ENCODE peak calls at places on chromosome 1, in ten cellular contexts. One of them, this sample, is unnamed.

GRCh38 chr1:110087812-110088738 is 17.6 kb upstream of the ALX3 start:
- DNase-seq in HFF-Myc: peak
- DNase-seq in stimulated activated CD4-positive, alpha-beta T cell treated with anti-CD3 and anti-CD28 coated beads, Interleukin-2, amount 100 ng/mL, for 24 hours: peak
- DNase-seq in T-helper 1 cell: no peak
- DNase-seq in activated naive CD8-positive, alpha-beta T cell treated with anti-CD3 and anti-CD28 coated beads, Interleukin-2, amount 50 U/mL, for 24 hours: peak
- DNase-seq in foreskin fibroblast: peak
- DNase-seq in amniotic epithelial cell: peak
- DNase-seq in activated T-cell treated with anti-CD3 and anti-CD28 coated beads, Interleukin-2, amount 50 U/mL, for 72 hours: peak
- DNase-seq in HT1080: peak
- DNase-seq in NCI-H510A treated with DMSO at 0.1 percent for 48 hours: peak
- DNase-seq in this sample: peak

GRCh38 chr1:17199267-17200044 is 5.5 kb upstream of the PADI1 start:
- DNase-seq in T-helper 1 cell: no peak
- DNase-seq in amniotic epithelial cell: no peak
- DNase-seq in HT1080: no peak
- DNase-seq in HFF-Myc: no peak
- DNase-seq in stimulated activated CD4-positive, alpha-beta T cell treated with anti-CD3 and anti-CD28 coated beads, Interleukin-2, amount 100 ng/mL, for 24 hours: no peak
- DNase-seq in NCI-H510A treated with DMSO at 0.1 percent for 48 hours: no peak
- DNase-seq in foreskin fibroblast: no peak
- DNase-seq in activated naive CD8-positive, alpha-beta T cell treated with anti-CD3 and anti-CD28 coated beads, Interleukin-2, amount 50 U/mL, for 24 hours: peak
- DNase-seq in activated T-cell treated with anti-CD3 and anti-CD28 coated beads, Interleukin-2, amount 50 U/mL, for 72 hours: peak
- DNase-seq in this sample: no peak

GRCh38 chr1:8025061-8025670 is 943 bp downstream of the ERRFI1 start:
- DNase-seq in T-helper 1 cell: no peak
- DNase-seq in HT1080: peak
- DNase-seq in HFF-Myc: no peak
- DNase-seq in stimulated activated CD4-positive, alpha-beta T cell treated with anti-CD3 and anti-CD28 coated beads, Interleukin-2, amount 100 ng/mL, for 24 hours: no peak
- DNase-seq in activated naive CD8-positive, alpha-beta T cell treated with anti-CD3 and anti-CD28 coated beads, Interleukin-2, amount 50 U/mL, for 24 hours: no peak
- DNase-seq in activated T-cell treated with anti-CD3 and anti-CD28 coated beads, Interleukin-2, amount 50 U/mL, for 72 hours: no peak
- DNase-seq in foreskin fibroblast: no peak
- DNase-seq in NCI-H510A treated with DMSO at 0.1 percent for 48 hours: peak
- DNase-seq in amniotic epithelial cell: peak
- DNase-seq in this sample: no peak

GRCh38 chr1:20086800-20087199 is 16.8 kb downstream of the PLA2G5 start:
- DNase-seq in HT1080: no peak
- DNase-seq in activated naive CD8-positive, alpha-beta T cell treated with anti-CD3 and anti-CD28 coated beads, Interleukin-2, amount 50 U/mL, for 24 hours: no peak
- DNase-seq in foreskin fibroblast: no peak
- DNase-seq in amniotic epithelial cell: no peak
- DNase-seq in stimulated activated CD4-positive, alpha-beta T cell treated with anti-CD3 and anti-CD28 coated beads, Interleukin-2, amount 100 ng/mL, for 24 hours: no peak
- DNase-seq in NCI-H510A treated with DMSO at 0.1 percent for 48 hours: no peak
- DNase-seq in activated T-cell treated with anti-CD3 and anti-CD28 coated beads, Interleukin-2, amount 50 U/mL, for 72 hours: no peak
- DNase-seq in T-helper 1 cell: no peak
- DNase-seq in HFF-Myc: no peak
- DNase-seq in this sample: no peak

GRCh38 chr1:95733031-95733430 is 499.0 kb downstream of the RWDD3 start:
- DNase-seq in foreskin fibroblast: no peak
- DNase-seq in HFF-Myc: no peak
- DNase-seq in activated naive CD8-positive, alpha-beta T cell treated with anti-CD3 and anti-CD28 coated beads, Interleukin-2, amount 50 U/mL, for 24 hours: no peak
- DNase-seq in NCI-H510A treated with DMSO at 0.1 percent for 48 hours: no peak
- DNase-seq in activated T-cell treated with anti-CD3 and anti-CD28 coated beads, Interleukin-2, amount 50 U/mL, for 72 hours: no peak
- DNase-seq in amniotic epithelial cell: no peak
- DNase-seq in HT1080: no peak
- DNase-seq in T-helper 1 cell: no peak
- DNase-seq in stimulated activated CD4-positive, alpha-beta T cell treated with anti-CD3 and anti-CD28 coated beads, Interleukin-2, amount 100 ng/mL, for 24 hours: no peak
- DNase-seq in this sample: no peak

GRCh38 chr1:202361701-202362100 is 13.2 kb downstream of the PPP1R12B start:
- DNase-seq in HT1080: no peak
- DNase-seq in amniotic epithelial cell: no peak
- DNase-seq in activated T-cell treated with anti-CD3 and anti-CD28 coated beads, Interleukin-2, amount 50 U/mL, for 72 hours: no peak
- DNase-seq in foreskin fibroblast: no peak
- DNase-seq in NCI-H510A treated with DMSO at 0.1 percent for 48 hours: no peak
- DNase-seq in T-helper 1 cell: no peak
- DNase-seq in activated naive CD8-positive, alpha-beta T cell treated with anti-CD3 and anti-CD28 coated beads, Interleukin-2, amount 50 U/mL, for 24 hours: no peak
- DNase-seq in stimulated activated CD4-positive, alpha-beta T cell treated with anti-CD3 and anti-CD28 coated beads, Interleukin-2, amount 100 ng/mL, for 24 hours: no peak
- DNase-seq in HFF-Myc: no peak
- DNase-seq in this sample: no peak

GRCh38 chr1:31248276-31248675 is 8.6 kb upstream of the NKAIN1 start:
- DNase-seq in T-helper 1 cell: no peak
- DNase-seq in amniotic epithelial cell: no peak
- DNase-seq in HT1080: no peak
- DNase-seq in activated T-cell treated with anti-CD3 and anti-CD28 coated beads, Interleukin-2, amount 50 U/mL, for 72 hours: no peak
- DNase-seq in stimulated activated CD4-positive, alpha-beta T cell treated with anti-CD3 and anti-CD28 coated beads, Interleukin-2, amount 100 ng/mL, for 24 hours: no peak
- DNase-seq in HFF-Myc: no peak
- DNase-seq in foreskin fibroblast: no peak
- DNase-seq in activated naive CD8-positive, alpha-beta T cell treated with anti-CD3 and anti-CD28 coated beads, Interleukin-2, amount 50 U/mL, for 24 hours: no peak
- DNase-seq in NCI-H510A treated with DMSO at 0.1 percent for 48 hours: no peak
- DNase-seq in this sample: no peak

GRCh38 chr1:36176151-36176949 is 20.4 kb downstream of the MAP7D1 start:
- DNase-seq in activated T-cell treated with anti-CD3 and anti-CD28 coated beads, Interleukin-2, amount 50 U/mL, for 72 hours: no peak
- DNase-seq in stimulated activated CD4-positive, alpha-beta T cell treated with anti-CD3 and anti-CD28 coated beads, Interleukin-2, amount 100 ng/mL, for 24 hours: no peak
- DNase-seq in activated naive CD8-positive, alpha-beta T cell treated with anti-CD3 and anti-CD28 coated beads, Interleukin-2, amount 50 U/mL, for 24 hours: no peak
- DNase-seq in HFF-Myc: no peak
- DNase-seq in amniotic epithelial cell: no peak
- DNase-seq in T-helper 1 cell: no peak
- DNase-seq in foreskin fibroblast: no peak
- DNase-seq in NCI-H510A treated with DMSO at 0.1 percent for 48 hours: no peak
- DNase-seq in HT1080: no peak
- DNase-seq in this sample: no peak

GRCh38 chr1:147760481-147761260 is at the start of gene GJA5:
- DNase-seq in HFF-Myc: no peak
- DNase-seq in activated naive CD8-positive, alpha-beta T cell treated with anti-CD3 and anti-CD28 coated beads, Interleukin-2, amount 50 U/mL, for 24 hours: no peak
- DNase-seq in activated T-cell treated with anti-CD3 and anti-CD28 coated beads, Interleukin-2, amount 50 U/mL, for 72 hours: no peak
- DNase-seq in T-helper 1 cell: no peak
- DNase-seq in NCI-H510A treated with DMSO at 0.1 percent for 48 hours: no peak
- DNase-seq in amniotic epithelial cell: peak
- DNase-seq in HT1080: no peak
- DNase-seq in stimulated activated CD4-positive, alpha-beta T cell treated with anti-CD3 and anti-CD28 coated beads, Interleukin-2, amount 100 ng/mL, for 24 hours: no peak
- DNase-seq in foreskin fibroblast: no peak
- DNase-seq in this sample: no peak

GRCh38 chr1:36753451-36753850 is 270.7 kb upstream of the CSF3R start:
- DNase-seq in foreskin fibroblast: no peak
- DNase-seq in NCI-H510A treated with DMSO at 0.1 percent for 48 hours: no peak
- DNase-seq in activated naive CD8-positive, alpha-beta T cell treated with anti-CD3 and anti-CD28 coated beads, Interleukin-2, amount 50 U/mL, for 24 hours: no peak
- DNase-seq in activated T-cell treated with anti-CD3 and anti-CD28 coated beads, Interleukin-2, amount 50 U/mL, for 72 hours: no peak
- DNase-seq in stimulated activated CD4-positive, alpha-beta T cell treated with anti-CD3 and anti-CD28 coated beads, Interleukin-2, amount 100 ng/mL, for 24 hours: no peak
- DNase-seq in HFF-Myc: no peak
- DNase-seq in HT1080: no peak
- DNase-seq in amniotic epithelial cell: no peak
- DNase-seq in T-helper 1 cell: no peak
- DNase-seq in this sample: no peak

GRCh38 chr1:235138821-235139220 is 10.2 kb upstream of the TOMM20 start:
- DNase-seq in activated naive CD8-positive, alpha-beta T cell treated with anti-CD3 and anti-CD28 coated beads, Interleukin-2, amount 50 U/mL, for 24 hours: peak
- DNase-seq in HFF-Myc: no peak
- DNase-seq in amniotic epithelial cell: no peak
- DNase-seq in NCI-H510A treated with DMSO at 0.1 percent for 48 hours: no peak
- DNase-seq in stimulated activated CD4-positive, alpha-beta T cell treated with anti-CD3 and anti-CD28 coated beads, Interleukin-2, amount 100 ng/mL, for 24 hours: no peak
- DNase-seq in HT1080: no peak
- DNase-seq in activated T-cell treated with anti-CD3 and anti-CD28 coated beads, Interleukin-2, amount 50 U/mL, for 72 hours: peak
- DNase-seq in T-helper 1 cell: no peak
- DNase-seq in foreskin fibroblast: no peak
- DNase-seq in this sample: no peak

GRCh38 chr1:242005866-242006565 is 7.1 kb upstream of the MAP1LC3C start:
- DNase-seq in activated T-cell treated with anti-CD3 and anti-CD28 coated beads, Interleukin-2, amount 50 U/mL, for 72 hours: no peak
- DNase-seq in amniotic epithelial cell: no peak
- DNase-seq in activated naive CD8-positive, alpha-beta T cell treated with anti-CD3 and anti-CD28 coated beads, Interleukin-2, amount 50 U/mL, for 24 hours: no peak
- DNase-seq in stimulated activated CD4-positive, alpha-beta T cell treated with anti-CD3 and anti-CD28 coated beads, Interleukin-2, amount 100 ng/mL, for 24 hours: no peak
- DNase-seq in HT1080: peak
- DNase-seq in foreskin fibroblast: peak
- DNase-seq in T-helper 1 cell: no peak
- DNase-seq in NCI-H510A treated with DMSO at 0.1 percent for 48 hours: no peak
- DNase-seq in HFF-Myc: no peak
- DNase-seq in this sample: no peak

GRCh38 chr1:58006421-58007032 is 540.0 kb downstream of the OMA1 start:
- DNase-seq in activated T-cell treated with anti-CD3 and anti-CD28 coated beads, Interleukin-2, amount 50 U/mL, for 72 hours: no peak
- DNase-seq in HT1080: no peak
- DNase-seq in HFF-Myc: no peak
- DNase-seq in foreskin fibroblast: no peak
- DNase-seq in stimulated activated CD4-positive, alpha-beta T cell treated with anti-CD3 and anti-CD28 coated beads, Interleukin-2, amount 100 ng/mL, for 24 hours: no peak
- DNase-seq in T-helper 1 cell: no peak
- DNase-seq in amniotic epithelial cell: no peak
- DNase-seq in activated naive CD8-positive, alpha-beta T cell treated with anti-CD3 and anti-CD28 coated beads, Interleukin-2, amount 50 U/mL, for 24 hours: no peak
- DNase-seq in NCI-H510A treated with DMSO at 0.1 percent for 48 hours: no peak
- DNase-seq in this sample: no peak

GRCh38 chr1:39623053-39623452 is 16.4 kb downstream of the HEYL start:
- DNase-seq in HFF-Myc: no peak
- DNase-seq in foreskin fibroblast: no peak
- DNase-seq in activated naive CD8-positive, alpha-beta T cell treated with anti-CD3 and anti-CD28 coated beads, Interleukin-2, amount 50 U/mL, for 24 hours: no peak
- DNase-seq in T-helper 1 cell: no peak
- DNase-seq in stimulated activated CD4-positive, alpha-beta T cell treated with anti-CD3 and anti-CD28 coated beads, Interleukin-2, amount 100 ng/mL, for 24 hours: no peak
- DNase-seq in activated T-cell treated with anti-CD3 and anti-CD28 coated beads, Interleukin-2, amount 50 U/mL, for 72 hours: no peak
- DNase-seq in NCI-H510A treated with DMSO at 0.1 percent for 48 hours: no peak
- DNase-seq in amniotic epithelial cell: no peak
- DNase-seq in HT1080: no peak
- DNase-seq in this sample: no peak

GRCh38 chr1:150836129-150836773 is 28.2 kb upstream of the CTSK start:
- DNase-seq in activated T-cell treated with anti-CD3 and anti-CD28 coated beads, Interleukin-2, amount 50 U/mL, for 72 hours: no peak
- DNase-seq in HFF-Myc: no peak
- DNase-seq in T-helper 1 cell: no peak
- DNase-seq in NCI-H510A treated with DMSO at 0.1 percent for 48 hours: no peak
- DNase-seq in foreskin fibroblast: peak
- DNase-seq in stimulated activated CD4-positive, alpha-beta T cell treated with anti-CD3 and anti-CD28 coated beads, Interleukin-2, amount 100 ng/mL, for 24 hours: no peak
- DNase-seq in HT1080: no peak
- DNase-seq in amniotic epithelial cell: no peak
- DNase-seq in activated naive CD8-positive, alpha-beta T cell treated with anti-CD3 and anti-CD28 coated beads, Interleukin-2, amount 50 U/mL, for 24 hours: no peak
- DNase-seq in this sample: no peak

GRCh38 chr1:36706416-36706815 is 223.7 kb upstream of the CSF3R start:
- DNase-seq in amniotic epithelial cell: no peak
- DNase-seq in T-helper 1 cell: no peak
- DNase-seq in NCI-H510A treated with DMSO at 0.1 percent for 48 hours: peak
- DNase-seq in activated T-cell treated with anti-CD3 and anti-CD28 coated beads, Interleukin-2, amount 50 U/mL, for 72 hours: no peak
- DNase-seq in foreskin fibroblast: no peak
- DNase-seq in activated naive CD8-positive, alpha-beta T cell treated with anti-CD3 and anti-CD28 coated beads, Interleukin-2, amount 50 U/mL, for 24 hours: no peak
- DNase-seq in HFF-Myc: no peak
- DNase-seq in stimulated activated CD4-positive, alpha-beta T cell treated with anti-CD3 and anti-CD28 coated beads, Interleukin-2, amount 100 ng/mL, for 24 hours: no peak
- DNase-seq in HT1080: no peak
- DNase-seq in this sample: no peak

GRCh38 chr1:18599096-18599495 is 31.6 kb upstream of the PAX7 start:
- DNase-seq in T-helper 1 cell: no peak
- DNase-seq in activated naive CD8-positive, alpha-beta T cell treated with anti-CD3 and anti-CD28 coated beads, Interleukin-2, amount 50 U/mL, for 24 hours: no peak
- DNase-seq in foreskin fibroblast: no peak
- DNase-seq in amniotic epithelial cell: no peak
- DNase-seq in HFF-Myc: no peak
- DNase-seq in HT1080: no peak
- DNase-seq in stimulated activated CD4-positive, alpha-beta T cell treated with anti-CD3 and anti-CD28 coated beads, Interleukin-2, amount 100 ng/mL, for 24 hours: no peak
- DNase-seq in NCI-H510A treated with DMSO at 0.1 percent for 48 hours: no peak
- DNase-seq in activated T-cell treated with anti-CD3 and anti-CD28 coated beads, Interleukin-2, amount 50 U/mL, for 72 hours: no peak
- DNase-seq in this sample: no peak

GRCh38 chr1:196779093-196779492 is 4.5 kb downstream of the CFHR3 start:
- DNase-seq in activated T-cell treated with anti-CD3 and anti-CD28 coated beads, Interleukin-2, amount 50 U/mL, for 72 hours: no peak
- DNase-seq in amniotic epithelial cell: no peak
- DNase-seq in foreskin fibroblast: no peak
- DNase-seq in activated naive CD8-positive, alpha-beta T cell treated with anti-CD3 and anti-CD28 coated beads, Interleukin-2, amount 50 U/mL, for 24 hours: no peak
- DNase-seq in NCI-H510A treated with DMSO at 0.1 percent for 48 hours: no peak
- DNase-seq in stimulated activated CD4-positive, alpha-beta T cell treated with anti-CD3 and anti-CD28 coated beads, Interleukin-2, amount 100 ng/mL, for 24 hours: no peak
- DNase-seq in HFF-Myc: no peak
- DNase-seq in HT1080: no peak
- DNase-seq in T-helper 1 cell: no peak
- DNase-seq in this sample: no peak

GRCh38 chr1:231241751-231242150 is 739 bp downstream of the GNPAT start:
- DNase-seq in T-helper 1 cell: no peak
- DNase-seq in foreskin fibroblast: peak
- DNase-seq in HFF-Myc: no peak
- DNase-seq in amniotic epithelial cell: no peak
- DNase-seq in activated T-cell treated with anti-CD3 and anti-CD28 coated beads, Interleukin-2, amount 50 U/mL, for 72 hours: peak
- DNase-seq in NCI-H510A treated with DMSO at 0.1 percent for 48 hours: peak
- DNase-seq in HT1080: peak
- DNase-seq in activated naive CD8-positive, alpha-beta T cell treated with anti-CD3 and anti-CD28 coated beads, Interleukin-2, amount 50 U/mL, for 24 hours: peak
- DNase-seq in stimulated activated CD4-positive, alpha-beta T cell treated with anti-CD3 and anti-CD28 coated beads, Interleukin-2, amount 100 ng/mL, for 24 hours: peak
- DNase-seq in this sample: no peak

GRCh38 chr1:2596530-2597333 is 10.2 kb downstream of the PRXL2B start:
- DNase-seq in HFF-Myc: no peak
- DNase-seq in stimulated activated CD4-positive, alpha-beta T cell treated with anti-CD3 and anti-CD28 coated beads, Interleukin-2, amount 100 ng/mL, for 24 hours: no peak
- DNase-seq in amniotic epithelial cell: no peak
- DNase-seq in activated naive CD8-positive, alpha-beta T cell treated with anti-CD3 and anti-CD28 coated beads, Interleukin-2, amount 50 U/mL, for 24 hours: no peak
- DNase-seq in NCI-H510A treated with DMSO at 0.1 percent for 48 hours: no peak
- DNase-seq in HT1080: no peak
- DNase-seq in foreskin fibroblast: no peak
- DNase-seq in activated T-cell treated with anti-CD3 and anti-CD28 coated beads, Interleukin-2, amount 50 U/mL, for 72 hours: no peak
- DNase-seq in T-helper 1 cell: no peak
- DNase-seq in this sample: no peak

GRCh38 chr1:36884029-36884701 is 150.2 kb downstream of the GRIK3 start:
- DNase-seq in stimulated activated CD4-positive, alpha-beta T cell treated with anti-CD3 and anti-CD28 coated beads, Interleukin-2, amount 100 ng/mL, for 24 hours: no peak
- DNase-seq in amniotic epithelial cell: no peak
- DNase-seq in HFF-Myc: no peak
- DNase-seq in NCI-H510A treated with DMSO at 0.1 percent for 48 hours: peak
- DNase-seq in activated naive CD8-positive, alpha-beta T cell treated with anti-CD3 and anti-CD28 coated beads, Interleukin-2, amount 50 U/mL, for 24 hours: no peak
- DNase-seq in HT1080: no peak
- DNase-seq in T-helper 1 cell: no peak
- DNase-seq in foreskin fibroblast: no peak
- DNase-seq in activated T-cell treated with anti-CD3 and anti-CD28 coated beads, Interleukin-2, amount 50 U/mL, for 72 hours: no peak
- DNase-seq in this sample: no peak

GRCh38 chr1:3434406-3435110 is 19.9 kb upstream of the ARHGEF16 start:
- DNase-seq in activated T-cell treated with anti-CD3 and anti-CD28 coated beads, Interleukin-2, amount 50 U/mL, for 72 hours: no peak
- DNase-seq in stimulated activated CD4-positive, alpha-beta T cell treated with anti-CD3 and anti-CD28 coated beads, Interleukin-2, amount 100 ng/mL, for 24 hours: no peak
- DNase-seq in HT1080: no peak
- DNase-seq in activated naive CD8-positive, alpha-beta T cell treated with anti-CD3 and anti-CD28 coated beads, Interleukin-2, amount 50 U/mL, for 24 hours: no peak
- DNase-seq in T-helper 1 cell: no peak
- DNase-seq in HFF-Myc: no peak
- DNase-seq in foreskin fibroblast: no peak
- DNase-seq in amniotic epithelial cell: no peak
- DNase-seq in NCI-H510A treated with DMSO at 0.1 percent for 48 hours: no peak
- DNase-seq in this sample: no peak

GRCh38 chr1:43952731-43953350 is 6.1 kb downstream of the IPO13 start:
- DNase-seq in NCI-H510A treated with DMSO at 0.1 percent for 48 hours: peak
- DNase-seq in amniotic epithelial cell: no peak
- DNase-seq in T-helper 1 cell: no peak
- DNase-seq in HFF-Myc: no peak
- DNase-seq in stimulated activated CD4-positive, alpha-beta T cell treated with anti-CD3 and anti-CD28 coated beads, Interleukin-2, amount 100 ng/mL, for 24 hours: no peak
- DNase-seq in HT1080: no peak
- DNase-seq in activated T-cell treated with anti-CD3 and anti-CD28 coated beads, Interleukin-2, amount 50 U/mL, for 72 hours: no peak
- DNase-seq in activated naive CD8-positive, alpha-beta T cell treated with anti-CD3 and anti-CD28 coated beads, Interleukin-2, amount 50 U/mL, for 24 hours: no peak
- DNase-seq in foreskin fibroblast: no peak
- DNase-seq in this sample: no peak

GRCh38 chr1:202623075-202623474 is 87.2 kb downstream of the SYT2 start:
- DNase-seq in activated T-cell treated with anti-CD3 and anti-CD28 coated beads, Interleukin-2, amount 50 U/mL, for 72 hours: no peak
- DNase-seq in HT1080: peak
- DNase-seq in amniotic epithelial cell: peak
- DNase-seq in T-helper 1 cell: no peak
- DNase-seq in stimulated activated CD4-positive, alpha-beta T cell treated with anti-CD3 and anti-CD28 coated beads, Interleukin-2, amount 100 ng/mL, for 24 hours: no peak
- DNase-seq in HFF-Myc: no peak
- DNase-seq in activated naive CD8-positive, alpha-beta T cell treated with anti-CD3 and anti-CD28 coated beads, Interleukin-2, amount 50 U/mL, for 24 hours: no peak
- DNase-seq in NCI-H510A treated with DMSO at 0.1 percent for 48 hours: no peak
- DNase-seq in foreskin fibroblast: peak
- DNase-seq in this sample: no peak

GRCh38 chr1:94036721-94037120 is 84.2 kb downstream of the ABCA4 start:
- DNase-seq in amniotic epithelial cell: peak
- DNase-seq in activated naive CD8-positive, alpha-beta T cell treated with anti-CD3 and anti-CD28 coated beads, Interleukin-2, amount 50 U/mL, for 24 hours: no peak
- DNase-seq in HFF-Myc: no peak
- DNase-seq in T-helper 1 cell: no peak
- DNase-seq in stimulated activated CD4-positive, alpha-beta T cell treated with anti-CD3 and anti-CD28 coated beads, Interleukin-2, amount 100 ng/mL, for 24 hours: no peak
- DNase-seq in HT1080: no peak
- DNase-seq in NCI-H510A treated with DMSO at 0.1 percent for 48 hours: no peak
- DNase-seq in foreskin fibroblast: no peak
- DNase-seq in activated T-cell treated with anti-CD3 and anti-CD28 coated beads, Interleukin-2, amount 50 U/mL, for 72 hours: no peak
- DNase-seq in this sample: no peak

GRCh38 chr1:78279051-78279450 is 211.7 kb upstream of the PTGFR start:
- DNase-seq in foreskin fibroblast: peak
- DNase-seq in NCI-H510A treated with DMSO at 0.1 percent for 48 hours: no peak
- DNase-seq in activated naive CD8-positive, alpha-beta T cell treated with anti-CD3 and anti-CD28 coated beads, Interleukin-2, amount 50 U/mL, for 24 hours: no peak
- DNase-seq in activated T-cell treated with anti-CD3 and anti-CD28 coated beads, Interleukin-2, amount 50 U/mL, for 72 hours: no peak
- DNase-seq in amniotic epithelial cell: peak
- DNase-seq in stimulated activated CD4-positive, alpha-beta T cell treated with anti-CD3 and anti-CD28 coated beads, Interleukin-2, amount 100 ng/mL, for 24 hours: no peak
- DNase-seq in HFF-Myc: no peak
- DNase-seq in T-helper 1 cell: no peak
- DNase-seq in HT1080: peak
- DNase-seq in this sample: no peak

GRCh38 chr1:239218296-239218695 is 168.1 kb upstream of the CHRM3 start:
- DNase-seq in activated T-cell treated with anti-CD3 and anti-CD28 coated beads, Interleukin-2, amount 50 U/mL, for 72 hours: no peak
- DNase-seq in foreskin fibroblast: peak
- DNase-seq in HT1080: no peak
- DNase-seq in T-helper 1 cell: no peak
- DNase-seq in activated naive CD8-positive, alpha-beta T cell treated with anti-CD3 and anti-CD28 coated beads, Interleukin-2, amount 50 U/mL, for 24 hours: no peak
- DNase-seq in HFF-Myc: no peak
- DNase-seq in NCI-H510A treated with DMSO at 0.1 percent for 48 hours: no peak
- DNase-seq in amniotic epithelial cell: peak
- DNase-seq in stimulated activated CD4-positive, alpha-beta T cell treated with anti-CD3 and anti-CD28 coated beads, Interleukin-2, amount 100 ng/mL, for 24 hours: no peak
- DNase-seq in this sample: no peak

GRCh38 chr1:36351222-36351977 is 28.0 kb upstream of the EVA1B start:
- DNase-seq in NCI-H510A treated with DMSO at 0.1 percent for 48 hours: no peak
- DNase-seq in amniotic epithelial cell: peak
- DNase-seq in HFF-Myc: peak
- DNase-seq in activated naive CD8-positive, alpha-beta T cell treated with anti-CD3 and anti-CD28 coated beads, Interleukin-2, amount 50 U/mL, for 24 hours: no peak
- DNase-seq in stimulated activated CD4-positive, alpha-beta T cell treated with anti-CD3 and anti-CD28 coated beads, Interleukin-2, amount 100 ng/mL, for 24 hours: no peak
- DNase-seq in foreskin fibroblast: peak
- DNase-seq in HT1080: peak
- DNase-seq in activated T-cell treated with anti-CD3 and anti-CD28 coated beads, Interleukin-2, amount 50 U/mL, for 72 hours: no peak
- DNase-seq in T-helper 1 cell: no peak
- DNase-seq in this sample: no peak

This sample was measured in CD4-positive, CD25-positive, alpha-beta regulatory T cell.